ENCODE peak calls at places on chromosomes 12 and 14, in four cellular contexts. M is PC-9, L is fibroblast of lung, W is DND-41. H is an unnamed sample.

GRCh38 chr12:129772463-129773169 is 131.2 kb downstream of the TMEM132D start:
- DNase-seq in L (peak; percentile 85), W (no peak), M (no peak), H (peak; percentile 69)

GRCh38 chr12:27361372-27361771 is 28.7 kb downstream of the BMAL2 start:
- DNase-seq in L (peak; percentile 64), W (no peak), M (no peak), H (peak; percentile 27)

GRCh38 chr12:64826234-64826633 is 1.8 kb downstream of the TBC1D30 start:
- DNase-seq in L (peak; percentile 59), M (no peak), W (no peak), H (peak; percentile 69)

GRCh38 chr14:55136868-55137785 is 8.1 kb downstream of the LGALS3 start:
- DNase-seq in W (no peak), M (no peak), L (peak; percentile 92), H (peak; percentile 86)

GRCh38 chr12:6613776-6614512 is 6.8 kb upstream of the CHD4 start:
- DNase-seq in M (peak; percentile 97), L (peak; percentile 97), W (peak; percentile 95), H (peak; percentile 95)

GRCh38 chr12:26787125-26787495 is 45.9 kb downstream of the ITPR2 start:
- DNase-seq in L (peak; percentile 94), M (no peak), W (no peak), H (peak; percentile 61)

GRCh38 chr14:99479903-99480855 is 480 bp downstream of the SETD3 start:
- DNase-seq in M (no peak), W (peak; percentile 61), L (peak; percentile 73), H (peak; percentile 86)

GRCh38 chr12:49902399-49903350 is 1.0 kb downstream of the FAIM2 start:
- DNase-seq in M (no peak), W (no peak), L (no peak), H (no peak)

GRCh38 chr12:70366581-70367267 is 634 bp downstream of the KCNMB4 start:
- DNase-seq in L (peak; percentile 42), M (peak; percentile 49), W (peak; percentile 64), H (peak; percentile 54)

GRCh38 chr12:100293017-100293416 is 26.0 kb downstream of the SCYL2 start:
- DNase-seq in M (no peak), L (no peak), W (no peak), H (no peak)

GRCh38 chr14:51521764-51522163 is 129.9 kb upstream of the FRMD6 start:
- DNase-seq in L (peak; percentile 77), M (no peak), W (no peak), H (peak; percentile 84)

GRCh38 chr14:92385561-92385960 is 62.6 kb downstream of the SLC24A4 start:
- DNase-seq in W (no peak), M (no peak), L (no peak), H (no peak)

GRCh38 chr12:114920828-114921579 is 237.0 kb upstream of the TBX3 start:
- DNase-seq in L (peak; percentile 64), M (no peak), W (no peak), H (peak; percentile 32)

GRCh38 chr12:27906658-27907473 is 65.7 kb downstream of the PTHLH start:
- DNase-seq in L (no peak), M (no peak), W (no peak), H (peak; percentile 76)

GRCh38 chr12:68798880-68799229 is 9.1 kb upstream of the MDM2 start:
- DNase-seq in W (no peak), L (no peak), M (no peak), H (no peak)

GRCh38 chr12:129064201-129064881 is 211.1 kb downstream of the GLT1D1 start:
- DNase-seq in W (no peak), M (no peak), L (no peak), H (no peak)

GRCh38 chr14:77645520-77646230 is 29.2 kb upstream of the SPTLC2 start:
- DNase-seq in L (no peak), M (no peak), W (no peak), H (no peak)

GRCh38 chr14:77638738-77639137 is 22.3 kb upstream of the SPTLC2 start:
- DNase-seq in W (no peak), L (peak; percentile 96), M (no peak), H (peak; percentile 70)

GRCh38 chr14:77641534-77642341 is 25.3 kb upstream of the SPTLC2 start:
- DNase-seq in L (peak; percentile 47), W (no peak), M (peak; percentile 77), H (peak; percentile 67)

GRCh38 chr14:77641207-77641533 is 24.7 kb upstream of the SPTLC2 start:
- DNase-seq in L (no peak), W (no peak), M (no peak), H (no peak)

GRCh38 chr14:77642407-77642806 is 26.0 kb upstream of the SPTLC2 start:
- DNase-seq in L (no peak), M (no peak), W (no peak), H (no peak)
- H3K4me3 ChIP-seq in L (peak overlapping the region; percentile 11), M (no peak overlapping the region), W (no peak overlapping the region), H (peak overlapping the region; percentile 76)

GRCh38 chr12:51391047-51391837 is at the start of gene GALNT6:
- DNase-seq in W (peak; percentile 86), L (no peak), M (peak; percentile 85), H (peak; percentile 51)

GRCh38 chr12:51389302-51389999 is 1.8 kb downstream of the GALNT6 start:
- DNase-seq in L (peak; percentile 75), W (peak; percentile 39), M (no peak), H (peak; percentile 36)

GRCh38 chr12:51390457-51391046 is 654 bp downstream of the GALNT6 start:
- DNase-seq in M (no peak), L (no peak), W (peak; percentile 32), H (no peak)

GRCh38 chr12:51388066-51388799 is 3.0 kb downstream of the GALNT6 start:
- DNase-seq in L (peak; percentile 50), M (peak; percentile 68), W (peak; percentile 71), H (peak; percentile 93)

GRCh38 chr12:51388826-51389225 is 2.4 kb downstream of the GALNT6 start:
- DNase-seq in W (no peak), M (no peak), L (no peak), H (no peak)
- H3K27me3 ChIP-seq in W (no peaks in the 10 kb centered on the region), M (no peaks in the 10 kb centered on the region), L (no peaks in the 10 kb centered on the region), H (peaks cover 4% of the 10 kb centered on the region)

GRCh38 chr14:104967414-104968152 is 10.6 kb downstream of the AHNAK2 start:
- DNase-seq in L (peak; percentile 40), M (peak; percentile 59), W (no peak), H (peak; percentile 66)
- H3K4me3 ChIP-seq in L (peak overlapping the region; percentile 31), M (no peak overlapping the region), W (no peak overlapping the region), H (peak overlapping the region; percentile 86)

GRCh38 chr14:81679226-81679625 is 145.6 kb upstream of the SEL1L start:
- DNase-seq in L (no peak), W (no peak), M (no peak), H (no peak)

GRCh38 chr14:81673930-81674329 is 140.3 kb upstream of the SEL1L start:
- DNase-seq in L (no peak), W (no peak), M (no peak), H (no peak)

GRCh38 chr14:81676395-81676794 is 142.7 kb upstream of the SEL1L start:
- DNase-seq in M (no peak), W (no peak), L (no peak), H (no peak)

GRCh38 chr14:81677736-81678135 is 144.1 kb upstream of the SEL1L start:
- DNase-seq in W (no peak), M (no peak), L (no peak), H (no peak)

GRCh38 chr14:81676879-81677278 is 143.2 kb upstream of the SEL1L start:
- DNase-seq in L (no peak), M (no peak), W (no peak), H (no peak)
- H3K27me3 ChIP-seq in L (no peaks in the 10 kb centered on the region), M (peaks cover 6% of the 10 kb centered on the region), W (peaks cover 6% of the 10 kb centered on the region), H (no peaks in the 10 kb centered on the region)

GRCh38 chr14:22849212-22849819 is 12.9 kb downstream of the MMP14 start:
- DNase-seq in L (peak; percentile 49), M (no peak), W (no peak), H (no peak)
- H3K4me3 ChIP-seq in L (no peak overlapping the region), M (no peak overlapping the region), W (no peak overlapping the region), H (peak overlapping the region; percentile 46)

DNA sequence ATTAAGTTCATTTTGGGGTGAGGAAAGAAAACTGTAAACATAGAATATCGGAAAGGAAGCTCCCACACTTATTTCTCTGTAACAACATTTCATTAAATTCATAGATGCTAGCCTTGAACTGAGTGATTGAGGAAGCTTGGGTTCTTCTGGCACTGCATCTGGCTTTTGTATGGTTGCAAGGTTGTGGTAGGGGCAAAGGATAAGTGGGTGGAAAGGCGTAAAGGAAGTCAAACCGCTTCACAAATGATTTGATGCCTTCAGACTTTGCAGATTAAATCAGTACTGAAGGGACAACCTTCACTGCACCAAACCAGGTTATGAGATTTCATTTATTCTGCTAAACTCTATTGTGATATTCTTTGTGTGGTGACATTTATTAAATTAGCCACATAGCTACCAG is 28.1 kb upstream of the PAX9 start:
- DNase-seq in M (no peak), L (no peak), W (peak; percentile 45), H (no peak)
- H3K27me3 ChIP-seq in M (no peaks in the 10 kb centered on the region), L (no peaks in the 10 kb centered on the region), W (no peaks in the 10 kb centered on the region), H (peaks cover 19% of the 10 kb centered on the region)

GRCh38 chr12:94186461-94187237 is 38.3 kb downstream of the PLXNC1 start:
- DNase-seq in W (no peak), M (no peak), L (peak; percentile 71), H (peak; percentile 39)
- H3K4me3 ChIP-seq in W (no peak overlapping the region), M (no peak overlapping the region), L (no peak overlapping the region), H (no peak overlapping the region)

GRCh38 chr12:29681370-29681769 is 102.4 kb downstream of the TMTC1 start:
- DNase-seq in M (no peak), W (no peak), L (no peak), H (no peak)
- H3K27me3 ChIP-seq in M (no peaks in the 10 kb centered on the region), W (no peaks in the 10 kb centered on the region), L (no peaks in the 10 kb centered on the region), H (no peaks in the 10 kb centered on the region)

DNA sequence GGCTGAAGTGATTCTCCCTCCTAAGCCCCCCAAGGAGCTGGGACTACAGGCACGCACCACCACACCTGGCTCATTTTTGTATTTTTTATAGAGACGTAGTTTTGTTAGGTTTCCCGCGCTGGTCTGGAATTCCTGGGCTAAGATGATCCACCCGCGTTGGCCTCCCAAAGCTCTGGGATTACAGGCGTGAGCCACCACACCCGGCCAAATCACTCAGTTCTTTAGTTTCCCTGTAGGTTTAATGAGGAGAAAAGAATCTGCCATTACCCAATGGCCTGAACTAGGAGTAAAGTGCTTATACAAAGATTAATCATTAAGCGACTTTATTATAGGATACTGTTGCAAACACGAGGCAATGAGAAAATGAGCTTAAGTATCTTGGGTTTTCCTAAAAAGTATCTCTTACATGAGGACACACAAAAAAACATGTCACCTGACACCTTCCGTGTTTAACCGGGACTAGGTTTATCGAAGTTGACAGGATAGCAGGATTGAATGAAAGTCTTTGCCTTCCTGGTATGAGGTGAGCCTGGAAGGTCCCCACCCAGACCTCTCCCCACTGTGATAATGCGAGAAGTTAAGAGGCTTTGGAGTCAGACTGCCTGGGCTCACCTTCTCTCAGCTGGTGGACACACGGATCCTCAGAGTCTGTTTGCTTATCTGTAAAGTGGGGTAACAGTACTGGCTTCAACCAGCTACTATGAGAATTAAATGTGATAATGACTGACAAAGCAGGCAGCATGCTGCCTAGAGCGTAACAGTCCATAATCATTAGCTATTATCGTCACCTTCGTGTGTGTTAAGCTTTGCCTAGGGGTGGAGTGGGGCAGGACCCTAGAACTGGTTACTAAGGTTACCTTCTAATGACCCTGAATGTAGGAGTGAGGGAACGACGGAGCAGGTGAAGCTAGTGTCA is 133.6 kb upstream of the KRAS start:
- DNase-seq in M (no peak), L (no peak), W (no peak), H (no peak)
- H3K4me3 ChIP-seq in M (no peak overlapping the region), L (no peak overlapping the region), W (no peak overlapping the region), H (peak overlapping the region; percentile 96)

H was measured in adipocyte.